ENCODE peak calls at places on chromosome 5, in five cellular contexts. One of them, this sample, is unnamed.

GRCh38 chr5:123180178-123180577 is 91.1 kb downstream of the PRDM6 start:
- DNase-seq in lower lobe of right lung: no peak
- DNase-seq in effector memory CD4-positive, alpha-beta T cell: no peak
- DNase-seq in uterus: no peak
- DNase-seq in neural progenitor cell: no peak
- DNase-seq in this sample: no peak

GRCh38 chr5:99025298-99026045 is 96.7 kb upstream of the CHD1 start:
- DNase-seq in uterus: no peak
- DNase-seq in neural progenitor cell: no peak
- DNase-seq in lower lobe of right lung: no peak
- DNase-seq in effector memory CD4-positive, alpha-beta T cell: no peak
- DNase-seq in this sample: no peak

GRCh38 chr5:33629999-33630398 is 189.2 kb downstream of the TARS1 start:
- DNase-seq in lower lobe of right lung: no peak
- DNase-seq in neural progenitor cell: no peak
- DNase-seq in effector memory CD4-positive, alpha-beta T cell: no peak
- DNase-seq in uterus: no peak
- DNase-seq in this sample: no peak

GRCh38 chr5:159825551-159826051 is 90.7 kb upstream of the ADRA1B start:
- DNase-seq in neural progenitor cell: no peak
- DNase-seq in uterus: no peak
- DNase-seq in lower lobe of right lung: peak; percentile 85
- DNase-seq in effector memory CD4-positive, alpha-beta T cell: no peak
- DNase-seq in this sample: no peak

GRCh38 chr5:1505506-1506241 is 18.1 kb downstream of the LPCAT1 start:
- DNase-seq in neural progenitor cell: peak; percentile 16
- DNase-seq in lower lobe of right lung: peak; percentile 51
- DNase-seq in effector memory CD4-positive, alpha-beta T cell: no peak
- DNase-seq in uterus: no peak
- DNase-seq in this sample: no peak

GRCh38 chr5:163915481-163915961 is 410.1 kb downstream of the MAT2B start:
- DNase-seq in effector memory CD4-positive, alpha-beta T cell: no peak
- DNase-seq in uterus: no peak
- DNase-seq in lower lobe of right lung: peak; percentile 53
- DNase-seq in neural progenitor cell: peak; percentile 8
- DNase-seq in this sample: no peak

GRCh38 chr5:74034738-74035137 is 408.7 kb downstream of the ARHGEF28 start:
- DNase-seq in lower lobe of right lung: no peak
- DNase-seq in neural progenitor cell: no peak
- DNase-seq in effector memory CD4-positive, alpha-beta T cell: no peak
- DNase-seq in uterus: no peak
- DNase-seq in this sample: no peak

GRCh38 chr5:35890021-35890740 is 33.5 kb downstream of the IL7R start:
- DNase-seq in effector memory CD4-positive, alpha-beta T cell: no peak
- DNase-seq in uterus: no peak
- DNase-seq in lower lobe of right lung: no peak
- DNase-seq in neural progenitor cell: no peak
- DNase-seq in this sample: no peak

GRCh38 chr5:91222482-91222881 is 160.6 kb downstream of the ARRDC3 start:
- DNase-seq in neural progenitor cell: no peak
- DNase-seq in effector memory CD4-positive, alpha-beta T cell: no peak
- DNase-seq in uterus: no peak
- DNase-seq in lower lobe of right lung: no peak
- DNase-seq in this sample: no peak

GRCh38 chr5:175745212-175745611 is 87.3 kb downstream of the HRH2 start:
- DNase-seq in uterus: no peak
- DNase-seq in neural progenitor cell: no peak
- DNase-seq in lower lobe of right lung: no peak
- DNase-seq in effector memory CD4-positive, alpha-beta T cell: no peak
- DNase-seq in this sample: no peak

GRCh38 chr5:101505891-101506570 is 602.9 kb upstream of the ST8SIA4 start:
- DNase-seq in lower lobe of right lung: no peak
- DNase-seq in neural progenitor cell: no peak
- DNase-seq in uterus: no peak
- DNase-seq in effector memory CD4-positive, alpha-beta T cell: no peak
- DNase-seq in this sample: no peak

GRCh38 chr5:167908596-167908995 is 382.8 kb upstream of the WWC1 start:
- DNase-seq in lower lobe of right lung: no peak
- DNase-seq in uterus: no peak
- DNase-seq in effector memory CD4-positive, alpha-beta T cell: no peak
- DNase-seq in neural progenitor cell: no peak
- DNase-seq in this sample: no peak

GRCh38 chr5:64505769-64506566 is at the start of gene RGS7BP:
- DNase-seq in uterus: peak; percentile 18
- DNase-seq in effector memory CD4-positive, alpha-beta T cell: no peak
- DNase-seq in lower lobe of right lung: peak; percentile 46
- DNase-seq in neural progenitor cell: peak; percentile 80
- DNase-seq in this sample: peak; percentile 21

GRCh38 chr5:174535691-174536090 is 188.7 kb upstream of the MSX2 start:
- DNase-seq in effector memory CD4-positive, alpha-beta T cell: no peak
- DNase-seq in uterus: no peak
- DNase-seq in neural progenitor cell: peak; percentile 74
- DNase-seq in lower lobe of right lung: no peak
- DNase-seq in this sample: no peak

GRCh38 chr5:67266654-67267350 is 70.2 kb upstream of the CD180 start:
- DNase-seq in uterus: no peak
- DNase-seq in lower lobe of right lung: no peak
- DNase-seq in effector memory CD4-positive, alpha-beta T cell: no peak
- DNase-seq in neural progenitor cell: no peak
- DNase-seq in this sample: no peak

GRCh38 chr5:126126574-126126973 is 296.6 kb upstream of the GRAMD2B start:
- DNase-seq in neural progenitor cell: no peak
- DNase-seq in uterus: no peak
- DNase-seq in effector memory CD4-positive, alpha-beta T cell: no peak
- DNase-seq in lower lobe of right lung: no peak
- DNase-seq in this sample: no peak

GRCh38 chr5:12488161-12488560 is 583.9 kb upstream of the CTNND2 start:
- DNase-seq in effector memory CD4-positive, alpha-beta T cell: no peak
- DNase-seq in neural progenitor cell: no peak
- DNase-seq in uterus: no peak
- DNase-seq in lower lobe of right lung: no peak
- DNase-seq in this sample: no peak

GRCh38 chr5:135488727-135489465 is 36.7 kb upstream of the TIFAB start:
- DNase-seq in uterus: no peak
- DNase-seq in effector memory CD4-positive, alpha-beta T cell: no peak
- DNase-seq in neural progenitor cell: peak; percentile 97
- DNase-seq in lower lobe of right lung: no peak
- DNase-seq in this sample: peak; percentile 77

GRCh38 chr5:171840066-171840465 is 54.4 kb downstream of the SMIM23 start:
- DNase-seq in lower lobe of right lung: no peak
- DNase-seq in neural progenitor cell: peak; percentile 17
- DNase-seq in uterus: no peak
- DNase-seq in effector memory CD4-positive, alpha-beta T cell: no peak
- DNase-seq in this sample: peak; percentile 38

GRCh38 chr5:67774153-67774552 is 441.4 kb upstream of the PIK3R1 start:
- DNase-seq in uterus: no peak
- DNase-seq in neural progenitor cell: no peak
- DNase-seq in lower lobe of right lung: no peak
- DNase-seq in effector memory CD4-positive, alpha-beta T cell: no peak
- DNase-seq in this sample: no peak

GRCh38 chr5:168472329-168472728 is 13.9 kb upstream of the RARS1 start:
- DNase-seq in lower lobe of right lung: no peak
- DNase-seq in neural progenitor cell: no peak
- DNase-seq in uterus: no peak
- DNase-seq in effector memory CD4-positive, alpha-beta T cell: no peak
- DNase-seq in this sample: no peak

GRCh38 chr5:107324071-107324470 is 346.7 kb downstream of the EFNA5 start:
- DNase-seq in lower lobe of right lung: no peak
- DNase-seq in neural progenitor cell: no peak
- DNase-seq in uterus: no peak
- DNase-seq in effector memory CD4-positive, alpha-beta T cell: no peak
- DNase-seq in this sample: no peak

GRCh38 chr5:107319921-107320320 is 350.8 kb downstream of the EFNA5 start:
- DNase-seq in neural progenitor cell: no peak
- DNase-seq in uterus: no peak
- DNase-seq in effector memory CD4-positive, alpha-beta T cell: no peak
- DNase-seq in lower lobe of right lung: no peak
- DNase-seq in this sample: no peak

GRCh38 chr5:107320851-107321250 is 349.9 kb downstream of the EFNA5 start:
- DNase-seq in effector memory CD4-positive, alpha-beta T cell: no peak
- DNase-seq in lower lobe of right lung: no peak
- DNase-seq in neural progenitor cell: no peak
- DNase-seq in uterus: no peak
- DNase-seq in this sample: no peak

GRCh38 chr5:107321906-107322305 is 348.8 kb downstream of the EFNA5 start:
- DNase-seq in lower lobe of right lung: no peak
- DNase-seq in uterus: no peak
- DNase-seq in neural progenitor cell: no peak
- DNase-seq in effector memory CD4-positive, alpha-beta T cell: no peak
- DNase-seq in this sample: no peak

GRCh38 chr5:107322936-107323335 is 347.8 kb downstream of the EFNA5 start:
- DNase-seq in neural progenitor cell: no peak
- DNase-seq in uterus: no peak
- DNase-seq in lower lobe of right lung: no peak
- DNase-seq in effector memory CD4-positive, alpha-beta T cell: no peak
- DNase-seq in this sample: no peak
- H3K9me3 ChIP-seq in neural progenitor cell: no peaks in the 10 kb centered on the region
- H3K9me3 ChIP-seq in uterus: no peaks in the 10 kb centered on the region
- H3K9me3 ChIP-seq in lower lobe of right lung: no peaks in the 10 kb centered on the region
- H3K9me3 ChIP-seq in effector memory CD4-positive, alpha-beta T cell: no peaks in the 10 kb centered on the region
- H3K9me3 ChIP-seq in this sample: no peaks in the 10 kb centered on the region

GRCh38 chr5:179033004-179033580 is 9.5 kb downstream of the ZNF879 start:
- DNase-seq in effector memory CD4-positive, alpha-beta T cell: no peak
- DNase-seq in neural progenitor cell: no peak
- DNase-seq in lower lobe of right lung: no peak
- DNase-seq in uterus: no peak
- DNase-seq in this sample: no peak
- H3K9me3 ChIP-seq in effector memory CD4-positive, alpha-beta T cell: peaks cover 78% of the 10 kb centered on the region
- H3K9me3 ChIP-seq in neural progenitor cell: peaks cover 72% of the 10 kb centered on the region
- H3K9me3 ChIP-seq in lower lobe of right lung: peaks cover 99% of the 10 kb centered on the region
- H3K9me3 ChIP-seq in uterus: peaks cover 83% of the 10 kb centered on the region
- H3K9me3 ChIP-seq in this sample: peaks cover 19% of the 10 kb centered on the region

GRCh38 chr5:181243020-181243520 is 636 bp downstream of the RACK1 start:
- DNase-seq in effector memory CD4-positive, alpha-beta T cell: no peak
- DNase-seq in neural progenitor cell: peak; percentile 25
- DNase-seq in uterus: no peak
- DNase-seq in lower lobe of right lung: no peak
- DNase-seq in this sample: no peak

GRCh38 chr5:181245427-181246275 is 1.9 kb upstream of the RACK1 start:
- DNase-seq in lower lobe of right lung: no peak
- DNase-seq in neural progenitor cell: peak; percentile 20
- DNase-seq in uterus: no peak
- DNase-seq in effector memory CD4-positive, alpha-beta T cell: no peak
- DNase-seq in this sample: no peak

GRCh38 chr5:181243521-181244307 is at the start of gene RACK1:
- DNase-seq in neural progenitor cell: peak; percentile 96
- DNase-seq in lower lobe of right lung: peak; percentile 91
- DNase-seq in uterus: peak; percentile 89
- DNase-seq in effector memory CD4-positive, alpha-beta T cell: peak; percentile 77
- DNase-seq in this sample: peak; percentile 90

GRCh38 chr5:181246276-181247050 is 2.8 kb upstream of the RACK1 start:
- DNase-seq in lower lobe of right lung: peak; percentile 94
- DNase-seq in neural progenitor cell: peak; percentile 84
- DNase-seq in effector memory CD4-positive, alpha-beta T cell: peak; percentile 58
- DNase-seq in uterus: peak; percentile 90
- DNase-seq in this sample: peak; percentile 89

GRCh38 chr5:181248277-181248676 is 4.6 kb upstream of the RACK1 start:
- DNase-seq in neural progenitor cell: no peak
- DNase-seq in effector memory CD4-positive, alpha-beta T cell: no peak
- DNase-seq in lower lobe of right lung: no peak
- DNase-seq in uterus: no peak
- DNase-seq in this sample: no peak
- H3K9me3 ChIP-seq in neural progenitor cell: no peaks in the 10 kb centered on the region
- H3K9me3 ChIP-seq in effector memory CD4-positive, alpha-beta T cell: no peaks in the 10 kb centered on the region
- H3K9me3 ChIP-seq in lower lobe of right lung: no peaks in the 10 kb centered on the region
- H3K9me3 ChIP-seq in uterus: no peaks in the 10 kb centered on the region
- H3K9me3 ChIP-seq in this sample: no peaks in the 10 kb centered on the region

DNA sequence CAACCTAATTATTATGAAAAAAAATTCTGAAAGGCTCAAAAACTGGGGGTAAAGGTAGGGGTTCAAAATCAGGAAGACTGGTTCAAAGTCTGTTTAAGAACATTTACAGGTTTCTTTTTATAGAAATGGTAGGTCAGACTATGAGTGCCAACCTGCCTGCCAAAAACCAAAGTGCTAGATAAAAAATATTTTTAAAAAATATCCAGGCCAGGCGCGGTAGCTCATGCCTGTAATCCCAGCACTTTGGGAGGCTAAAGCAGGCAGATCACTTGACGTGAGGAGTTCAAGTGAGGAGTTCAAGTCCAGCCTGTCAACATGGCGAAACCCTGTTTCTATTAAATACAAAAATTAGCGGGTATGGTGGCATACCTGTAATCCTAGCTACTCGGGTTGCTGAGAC is 67.0 kb downstream of the NR3C1 start:
- DNase-seq in neural progenitor cell: no peak
- DNase-seq in uterus: no peak
- DNase-seq in lower lobe of right lung: no peak
- DNase-seq in effector memory CD4-positive, alpha-beta T cell: no peak
- DNase-seq in this sample: no peak
- H3K9me3 ChIP-seq in neural progenitor cell: no peaks in the 10 kb centered on the region
- H3K9me3 ChIP-seq in uterus: no peaks in the 10 kb centered on the region
- H3K9me3 ChIP-seq in lower lobe of right lung: no peaks in the 10 kb centered on the region
- H3K9me3 ChIP-seq in effector memory CD4-positive, alpha-beta T cell: no peaks in the 10 kb centered on the region
- H3K9me3 ChIP-seq in this sample: no peaks in the 10 kb centered on the region

GRCh38 chr5:94540856-94541494 is 77.4 kb downstream of the KIAA0825 start:
- DNase-seq in uterus: no peak
- DNase-seq in neural progenitor cell: peak; percentile 16
- DNase-seq in effector memory CD4-positive, alpha-beta T cell: no peak
- DNase-seq in lower lobe of right lung: no peak
- DNase-seq in this sample: no peak
- H3K9me3 ChIP-seq in uterus: no peaks in the 10 kb centered on the region
- H3K9me3 ChIP-seq in neural progenitor cell: peaks cover 22% of the 10 kb centered on the region
- H3K9me3 ChIP-seq in effector memory CD4-positive, alpha-beta T cell: no peaks in the 10 kb centered on the region
- H3K9me3 ChIP-seq in lower lobe of right lung: no peaks in the 10 kb centered on the region
- H3K9me3 ChIP-seq in this sample: peaks cover 5% of the 10 kb centered on the region

GRCh38 chr5:141356950-141357349 is 2.1 kb downstream of the PCDHGA4 start:
- DNase-seq in effector memory CD4-positive, alpha-beta T cell: no peak
- DNase-seq in lower lobe of right lung: no peak
- DNase-seq in uterus: no peak
- DNase-seq in neural progenitor cell: no peak
- DNase-seq in this sample: no peak

GRCh38 chr5:141355641-141356040 is 820 bp downstream of the PCDHGA4 start:
- DNase-seq in neural progenitor cell: no peak
- DNase-seq in effector memory CD4-positive, alpha-beta T cell: no peak
- DNase-seq in uterus: no peak
- DNase-seq in lower lobe of right lung: no peak
- DNase-seq in this sample: no peak

GRCh38 chr5:141356133-141356532 is 1.3 kb downstream of the PCDHGA4 start:
- DNase-seq in lower lobe of right lung: no peak
- DNase-seq in uterus: no peak
- DNase-seq in neural progenitor cell: no peak
- DNase-seq in effector memory CD4-positive, alpha-beta T cell: no peak
- DNase-seq in this sample: no peak

GRCh38 chr5:141351591-141351990 is 1.7 kb downstream of the PCDHGB1 start:
- DNase-seq in neural progenitor cell: no peak
- DNase-seq in lower lobe of right lung: no peak
- DNase-seq in effector memory CD4-positive, alpha-beta T cell: no peak
- DNase-seq in uterus: no peak
- DNase-seq in this sample: no peak

GRCh38 chr5:141354900-141355469 is at the start of gene PCDHGA4:
- DNase-seq in lower lobe of right lung: no peak
- DNase-seq in effector memory CD4-positive, alpha-beta T cell: no peak
- DNase-seq in uterus: no peak
- DNase-seq in neural progenitor cell: no peak
- DNase-seq in this sample: no peak
- H3K9me3 ChIP-seq in lower lobe of right lung: peaks cover 60% of the 10 kb centered on the region
- H3K9me3 ChIP-seq in effector memory CD4-positive, alpha-beta T cell: no peaks in the 10 kb centered on the region
- H3K9me3 ChIP-seq in uterus: peaks cover 74% of the 10 kb centered on the region
- H3K9me3 ChIP-seq in neural progenitor cell: peaks cover 10% of the 10 kb centered on the region
- H3K9me3 ChIP-seq in this sample: peaks cover 15% of the 10 kb centered on the region